ENCODE peak calls at places on chromosome 3, in six cellular contexts. P, T, O, C, U and A are unnamed samples.

GRCh38 chr3:89571707-89572106 is 464.3 kb downstream of the EPHA3 start:
- DNase-seq in U (no peak), T (no peak), O (no peak), C (no peak), P (no peak), A (no peak)

GRCh38 chr3:18036486-18036885 is 294.1 kb upstream of the TBC1D5 start:
- DNase-seq in C (no peak), P (no peak), T (no peak), U (no peak), O (no peak), A (no peak)

GRCh38 chr3:12249519-12249918 is 39.4 kb upstream of the PPARG start:
- DNase-seq in T (no peak), O (no peak), U (no peak), C (no peak), P (no peak), A (no peak)

GRCh38 chr3:29978036-29978435 is 628.4 kb upstream of the TGFBR2 start:
- DNase-seq in U (no peak), O (no peak), C (peak; percentile 47), P (no peak), T (no peak), A (no peak)

GRCh38 chr3:9398715-9399708 is 1.6 kb downstream of the SETD5 start:
- DNase-seq in P (peak; percentile 19), T (no peak), U (peak; percentile 23), C (peak; percentile 78), O (no peak), A (peak; percentile 48)

GRCh38 chr3:133742351-133743091 is 3.7 kb upstream of the TF start:
- DNase-seq in U (no peak), O (no peak), T (no peak), C (peak; percentile 18), P (no peak), A (no peak)

GRCh38 chr3:52032702-52033408 is 23.5 kb downstream of the DUSP7 start:
- DNase-seq in O (no peak), C (no peak), P (no peak), T (no peak), U (no peak), A (no peak)

GRCh38 chr3:129233538-129233937 is 15.9 kb upstream of the COPG1 start:
- DNase-seq in C (no peak), U (peak; percentile 91), O (no peak), T (no peak), P (no peak), A (peak; percentile 39)

GRCh38 chr3:24160424-24160823 is 215.3 kb downstream of the NR1D2 start:
- DNase-seq in O (peak; percentile 35), P (no peak), T (no peak), U (no peak), C (peak; percentile 46), A (no peak)

GRCh38 chr3:42024578-42025387 is 62.9 kb upstream of the ULK4 start:
- DNase-seq in U (no peak), C (peak; percentile 32), T (no peak), O (peak; percentile 42), P (no peak), A (no peak)